ENCODE peak calls at places on chromosomes 1 and 21, in five cellular contexts. V is cerebellar nuclear complex; L is posterior cingulate gyrus; H is activated T-helper 1 cell treated with anti-CD3 and anti-CD28 coated beads, Interleukin-2, amount 50 U/mL, for 16 hours; N is mesendoderm. T is an unnamed sample.

GRCh38 chr1:10835423-10836421 is 39.3 kb upstream of the CASZ1 start:
- DNase-seq in N (peak), L (no peak), H (no peak), V (no peak), T (peak)

GRCh38 chr21:33964706-33965325 is 49.2 kb upstream of the ATP5PO start:
- DNase-seq in N (no peak), V (no peak), H (no peak), L (no peak), T (no peak)

GRCh38 chr21:33109574-33110339 is 39.8 kb downstream of the OLIG1 start:
- DNase-seq in L (no peak), V (no peak), N (peak), H (no peak), T (peak)

GRCh38 chr21:46037338-46038325 is 56.1 kb downstream of the COL6A1 start:
- DNase-seq in H (no peak), L (no peak), N (no peak), V (no peak), T (no peak)

GRCh38 chr21:28427356-28428022 is 565.2 kb downstream of the LTN1 start:
- DNase-seq in V (no peak), L (no peak), H (no peak), N (no peak), T (no peak)

GRCh38 chr1:234725177-234726132 is 115.5 kb upstream of the IRF2BP2 start:
- DNase-seq in V (no peak), L (no peak), N (peak), H (peak), T (peak)

GRCh38 chr1:246492611-246493245 is 14.4 kb downstream of the SMYD3 start:
- DNase-seq in V (peak), N (peak), L (peak), H (no peak), T (peak)

GRCh38 chr1:187837787-187838186 is 1009.0 kb downstream of the PLA2G4A start:
- DNase-seq in V (no peak), N (no peak), H (no peak), L (no peak), T (peak)

GRCh38 chr1:1013922-1014617 is 773 bp downstream of the ISG15 start:
- DNase-seq in H (no peak), V (no peak), L (no peak), N (no peak), T (no peak)

GRCh38 chr1:7418442-7419080 is 352.5 kb upstream of the VAMP3 start:
- DNase-seq in L (peak), N (no peak), V (no peak), H (no peak), T (no peak)

GRCh38 chr1:155379180-155379876 is 58.6 kb downstream of the RUSC1 start:
- DNase-seq in V (no peak), L (no peak), H (no peak), N (peak), T (no peak)

GRCh38 chr1:76763678-76764077 is 103.6 kb upstream of the ST6GALNAC5 start:
- DNase-seq in V (no peak), L (no peak), N (no peak), H (no peak), T (no peak)

GRCh38 chr21:37281993-37282392 is 14.9 kb upstream of the VPS26C start:
- DNase-seq in H (no peak), N (no peak), L (no peak), V (no peak), T (peak)

GRCh38 chr1:32988665-32989064 is 24.1 kb upstream of the RNF19B start:
- DNase-seq in V (no peak), H (no peak), L (no peak), N (no peak), T (no peak)